ENCODE peak calls at places on chromosomes 1 and 21, in nine cellular contexts. N is A549; C is T-cell; L is HCT116; H is EL; O is NCI-H1436; F is hippocampal formation; U is stimulated activated CD4-positive, alpha-beta T cell treated with anti-CD3 and anti-CD28 coated beads, Interleukin-12 subunit alpha, Interleukin-12 subunit beta, amount 100 ng/mL, for 48 hours; M is GM13977. G is an unnamed sample.

GRCh38 chr1:188620236-188620635 is 1791.5 kb downstream of the PLA2G4A start:
- DNase-seq in N (no peak), C (no peak), L (no peak), H (no peak), O (no peak), F (no peak), U (no peak), M (no peak), G (no peak)

GRCh38 chr1:26161408-26162219 is 2.7 kb downstream of the FAM110D start:
- DNase-seq in N (peak), C (no peak), L (no peak), H (peak), O (peak), F (peak), U (no peak), M (peak), G (peak)

GRCh38 chr21:10425856-10426255 is 95.5 kb upstream of the TPTE start:
- DNase-seq in N (no peak), C (no peak), L (no peak), H (peak), O (no peak), F (no peak), U (no peak), M (peak), G (peak)

GRCh38 chr1:13228343-13228781 is 2.4 kb upstream of the PRAMEF18 start:
- DNase-seq in N (peak), C (no peak), L (peak), H (no peak), O (no peak), F (no peak), U (peak), M (peak), G (no peak)

GRCh38 chr1:18373882-18374493 is 106.7 kb upstream of the KLHDC7A start:
- DNase-seq in N (no peak), C (no peak), L (no peak), H (no peak), O (peak), F (no peak), U (no peak), M (peak), G (no peak)

GRCh38 chr21:32966120-32966519 is 59.6 kb upstream of the OLIG2 start:
- DNase-seq in N (no peak), C (no peak), L (no peak), H (no peak), O (no peak), F (no peak), U (no peak), M (no peak), G (no peak)

GRCh38 chr1:204358145-204358544 is 1.6 kb downstream of the PLEKHA6 start:
- DNase-seq in N (no peak), C (no peak), L (no peak), H (no peak), O (no peak), F (no peak), U (no peak), M (no peak), G (no peak)

GRCh38 chr1:72442251-72442650 is 159.9 kb upstream of the NEGR1 start:
- DNase-seq in N (no peak), C (no peak), L (no peak), H (peak), O (no peak), F (no peak), U (no peak), M (no peak), G (no peak)

GRCh38 chr1:154352581-154353459 is 27.5 kb downstream of the ATP8B2 start:
- DNase-seq in N (no peak), C (peak), L (no peak), H (peak), O (peak), F (peak), U (no peak), M (peak), G (no peak)

GRCh38 chr21:35511298-35512162 is 462.4 kb upstream of the RUNX1 start:
- DNase-seq in N (no peak), C (no peak), L (no peak), H (peak), O (no peak), F (no peak), U (no peak), M (no peak), G (peak)

GRCh38 chr1:31509124-31510072 is 66.9 kb upstream of the TINAGL1 start:
- DNase-seq in N (peak), C (no peak), L (no peak), H (peak), O (no peak), F (no peak), U (no peak), M (peak), G (peak)

GRCh38 chr1:186026946-186027345 is 292.8 kb downstream of the HMCN1 start:
- DNase-seq in N (no peak), C (no peak), L (no peak), H (peak), O (no peak), F (no peak), U (no peak), M (no peak), G (peak)

GRCh38 chr1:13505020-13505419 is 8.8 kb downstream of the LRRC38 start:
- DNase-seq in N (no peak), C (no peak), L (no peak), H (no peak), O (no peak), F (no peak), U (no peak), M (no peak), G (no peak)

GRCh38 chr1:47201179-47201578 is 11.3 kb upstream of the PDZK1IP1 start:
- DNase-seq in N (no peak), C (no peak), L (no peak), H (no peak), O (no peak), F (no peak), U (no peak), M (no peak), G (peak)

GRCh38 chr1:243483084-243483845 is 227.4 kb downstream of the SDCCAG8 start:
- DNase-seq in N (no peak), C (no peak), L (no peak), H (no peak), O (no peak), F (no peak), U (no peak), M (no peak), G (no peak)

GRCh38 chr1:83083589-83084224 is 915.2 kb downstream of the TTLL7 start:
- DNase-seq in N (no peak), C (no peak), L (no peak), H (no peak), O (no peak), F (no peak), U (no peak), M (no peak), G (no peak)

GRCh38 chr1:110084226-110085078 is 14.0 kb upstream of the ALX3 start:
- DNase-seq in N (no peak), C (no peak), L (no peak), H (peak), O (no peak), F (no peak), U (no peak), M (peak), G (peak)

GRCh38 chr1:39488801-39489566 is 2.5 kb upstream of the BMP8A start:
- DNase-seq in N (no peak), C (no peak), L (no peak), H (no peak), O (no peak), F (no peak), U (no peak), M (no peak), G (peak)

G was measured in osteoblast.